ENCODE peak calls at places on chromosome X, in seven cellular contexts. R, V, A, H, U, S and J are unnamed samples.

GRCh38 chrX:65493431-65493830 is 41.2 kb downstream of the LAS1L start:
- DNase-seq in V (no peak), U (no peak), S (no peak), H (no peak), R (no peak), A (no peak), J (no peak)

GRCh38 chrX:85113746-85114145 is 110.1 kb downstream of the APOOL start:
- DNase-seq in U (no peak), R (no peak), V (no peak), A (no peak), S (no peak), H (no peak), J (no peak)

GRCh38 chrX:12741416-12741815 is 49.8 kb upstream of the PRPS2 start:
- DNase-seq in H (no peak), R (no peak), V (no peak), A (no peak), S (no peak), U (no peak), J (no peak)

GRCh38 chrX:114050075-114050796 is 533.6 kb upstream of the HTR2C start:
- DNase-seq in A (no peak), U (no peak), V (no peak), R (no peak), H (no peak), S (no peak), J (no peak)

GRCh38 chrX:133444196-133444595 is 28.9 kb upstream of the GPC4 start:
- DNase-seq in A (no peak), S (no peak), V (no peak), U (no peak), H (no peak), R (no peak), J (no peak)

GRCh38 chrX:123736333-123736921 is 3.6 kb upstream of the THOC2 start:
- DNase-seq in U (no peak), V (no peak), A (no peak), R (no peak), S (no peak), H (no peak), J (no peak)

GRCh38 chrX:47662144-47662657 is 3.2 kb upstream of the UXT start:
- DNase-seq in V (no peak), H (no peak), A (no peak), S (no peak), R (no peak), U (no peak), J (no peak)

GRCh38 chrX:151801980-151802379 is 67.4 kb downstream of the CNGA2 start:
- DNase-seq in S (no peak), R (no peak), A (no peak), U (no peak), H (no peak), V (no peak), J (no peak)

GRCh38 chrX:51862920-51863319 is 30.5 kb upstream of the MAGED1 start:
- DNase-seq in A (no peak), V (no peak), R (no peak), S (no peak), U (no peak), H (no peak), J (no peak)

GRCh38 chrX:19389217-19389616 is 45.5 kb downstream of the PDHA1 start:
- DNase-seq in A (no peak), U (no peak), R (no peak), S (no peak), H (no peak), V (no peak), J (no peak)

GRCh38 chrX:31516492-31516891 is 444.7 kb upstream of the FTHL17 start:
- DNase-seq in H (no peak), U (no peak), A (no peak), V (no peak), S (no peak), R (no peak), J (no peak)

GRCh38 chrX:1108451-1109445 is 103.7 kb downstream of the CRLF2 start:
- DNase-seq in U (no peak), H (no peak), S (no peak), A (no peak), R (no peak), V (no peak), J (no peak)

GRCh38 chrX:15745179-15745578 is 7.1 kb downstream of the CA5B start:
- DNase-seq in R (no peak), S (no peak), V (no peak), A (no peak), U (no peak), H (no peak), J (no peak)

GRCh38 chrX:39309018-39309620 is 507.9 kb downstream of the MID1IP1 start:
- DNase-seq in R (no peak), V (no peak), H (peak), S (no peak), U (no peak), A (no peak), J (peak)

GRCh38 chrX:71111851-71112468 is 583 bp upstream of the IL2RG start:
- DNase-seq in S (no peak), A (no peak), V (no peak), U (no peak), H (no peak), R (no peak), J (no peak)

GRCh38 chrX:136259543-136259942 is 8.3 kb upstream of the MAP7D3 start:
- DNase-seq in R (no peak), A (no peak), S (no peak), H (no peak), V (no peak), U (no peak), J (no peak)

GRCh38 chrX:44422631-44423030 is 79.2 kb upstream of the EFHC2 start:
- DNase-seq in R (no peak), U (no peak), V (no peak), S (no peak), A (no peak), H (no peak), J (no peak)

GRCh38 chrX:134664202-134664601 is 5.9 kb upstream of the PLAC1 start:
- DNase-seq in H (no peak), R (no peak), U (no peak), A (no peak), S (no peak), V (no peak), J (no peak)

GRCh38 chrX:74421181-74422028 is at the start of gene SLC16A2:
- DNase-seq in R (peak), H (no peak), V (peak), U (peak), S (peak), A (peak), J (peak)

GRCh38 chrX:17968367-17968766 is 107.3 kb upstream of the RAI2 start:
- DNase-seq in A (no peak), V (no peak), S (no peak), R (no peak), H (no peak), U (peak), J (peak)

GRCh38 chrX:13760428-13760827 is 25.9 kb downstream of the OFD1 start:
- DNase-seq in A (no peak), V (no peak), R (no peak), U (no peak), S (no peak), H (no peak), J (no peak)

GRCh38 chrX:149841929-149842328 is 39.1 kb upstream of the MAGEA8 start:
- DNase-seq in A (no peak), R (no peak), V (no peak), H (no peak), S (no peak), U (no peak), J (no peak)